ENCODE peak calls at places on chromosomes 5 and 9, in ten cellular contexts. One of them, this sample, is unnamed.

GRCh38 chr9:89466451-89467277 is 31.2 kb downstream of the SEMA4D start:
- DNase-seq in cardiac fibroblast: no peak
- DNase-seq in bronchial epithelial cell: no peak
- DNase-seq in effector memory CD4-positive, alpha-beta T cell: no peak
- DNase-seq in IMR-90: no peak
- DNase-seq in stimulated activated CD8-positive, alpha-beta memory T cell treated with anti-CD3 and anti-CD28 coated beads, Interleukin-12 subunit alpha, Interleukin-12 subunit beta, amount 100 ng/mL, for 4 hours: no peak
- DNase-seq in HT1080: no peak
- DNase-seq in lung microvascular endothelial cell: no peak
- DNase-seq in OCI-LY7: no peak
- DNase-seq in CD8-positive, alpha-beta memory T cell: no peak
- DNase-seq in this sample: no peak

GRCh38 chr9:92468206-92468605 is 14.1 kb downstream of the ASPN start:
- DNase-seq in CD8-positive, alpha-beta memory T cell: no peak
- DNase-seq in OCI-LY7: no peak
- DNase-seq in cardiac fibroblast: peak
- DNase-seq in IMR-90: peak
- DNase-seq in bronchial epithelial cell: peak
- DNase-seq in HT1080: peak
- DNase-seq in effector memory CD4-positive, alpha-beta T cell: no peak
- DNase-seq in stimulated activated CD8-positive, alpha-beta memory T cell treated with anti-CD3 and anti-CD28 coated beads, Interleukin-12 subunit alpha, Interleukin-12 subunit beta, amount 100 ng/mL, for 4 hours: no peak
- DNase-seq in lung microvascular endothelial cell: no peak
- DNase-seq in this sample: no peak

GRCh38 chr9:14585730-14586473 is 107.3 kb downstream of the ZDHHC21 start:
- DNase-seq in OCI-LY7: peak
- DNase-seq in IMR-90: no peak
- DNase-seq in stimulated activated CD8-positive, alpha-beta memory T cell treated with anti-CD3 and anti-CD28 coated beads, Interleukin-12 subunit alpha, Interleukin-12 subunit beta, amount 100 ng/mL, for 4 hours: no peak
- DNase-seq in CD8-positive, alpha-beta memory T cell: peak
- DNase-seq in HT1080: no peak
- DNase-seq in bronchial epithelial cell: no peak
- DNase-seq in cardiac fibroblast: no peak
- DNase-seq in effector memory CD4-positive, alpha-beta T cell: no peak
- DNase-seq in lung microvascular endothelial cell: no peak
- DNase-seq in this sample: no peak

GRCh38 chr9:69204869-69205268 is 30.8 kb downstream of the TJP2 start:
- DNase-seq in IMR-90: peak
- DNase-seq in effector memory CD4-positive, alpha-beta T cell: no peak
- DNase-seq in stimulated activated CD8-positive, alpha-beta memory T cell treated with anti-CD3 and anti-CD28 coated beads, Interleukin-12 subunit alpha, Interleukin-12 subunit beta, amount 100 ng/mL, for 4 hours: no peak
- DNase-seq in cardiac fibroblast: peak
- DNase-seq in lung microvascular endothelial cell: peak
- DNase-seq in HT1080: peak
- DNase-seq in CD8-positive, alpha-beta memory T cell: no peak
- DNase-seq in bronchial epithelial cell: no peak
- DNase-seq in OCI-LY7: no peak
- DNase-seq in this sample: no peak

GRCh38 chr5:37799865-37800421 is 39.9 kb downstream of the GDNF start:
- DNase-seq in bronchial epithelial cell: no peak
- DNase-seq in IMR-90: no peak
- DNase-seq in lung microvascular endothelial cell: no peak
- DNase-seq in CD8-positive, alpha-beta memory T cell: no peak
- DNase-seq in effector memory CD4-positive, alpha-beta T cell: no peak
- DNase-seq in HT1080: no peak
- DNase-seq in stimulated activated CD8-positive, alpha-beta memory T cell treated with anti-CD3 and anti-CD28 coated beads, Interleukin-12 subunit alpha, Interleukin-12 subunit beta, amount 100 ng/mL, for 4 hours: no peak
- DNase-seq in cardiac fibroblast: no peak
- DNase-seq in OCI-LY7: no peak
- DNase-seq in this sample: no peak

GRCh38 chr5:179316961-179317360 is 28.3 kb downstream of the ADAMTS2 start:
- DNase-seq in stimulated activated CD8-positive, alpha-beta memory T cell treated with anti-CD3 and anti-CD28 coated beads, Interleukin-12 subunit alpha, Interleukin-12 subunit beta, amount 100 ng/mL, for 4 hours: no peak
- DNase-seq in IMR-90: no peak
- DNase-seq in effector memory CD4-positive, alpha-beta T cell: no peak
- DNase-seq in bronchial epithelial cell: no peak
- DNase-seq in HT1080: no peak
- DNase-seq in lung microvascular endothelial cell: no peak
- DNase-seq in CD8-positive, alpha-beta memory T cell: no peak
- DNase-seq in OCI-LY7: no peak
- DNase-seq in cardiac fibroblast: no peak
- DNase-seq in this sample: no peak

GRCh38 chr5:141753143-141753970 is 71.3 kb upstream of the ARAP3 start:
- DNase-seq in CD8-positive, alpha-beta memory T cell: no peak
- DNase-seq in stimulated activated CD8-positive, alpha-beta memory T cell treated with anti-CD3 and anti-CD28 coated beads, Interleukin-12 subunit alpha, Interleukin-12 subunit beta, amount 100 ng/mL, for 4 hours: no peak
- DNase-seq in effector memory CD4-positive, alpha-beta T cell: no peak
- DNase-seq in cardiac fibroblast: no peak
- DNase-seq in OCI-LY7: no peak
- DNase-seq in IMR-90: no peak
- DNase-seq in bronchial epithelial cell: no peak
- DNase-seq in HT1080: no peak
- DNase-seq in lung microvascular endothelial cell: no peak
- DNase-seq in this sample: no peak

GRCh38 chr5:111271885-111272284 is 47.7 kb downstream of the CAMK4 start:
- DNase-seq in stimulated activated CD8-positive, alpha-beta memory T cell treated with anti-CD3 and anti-CD28 coated beads, Interleukin-12 subunit alpha, Interleukin-12 subunit beta, amount 100 ng/mL, for 4 hours: no peak
- DNase-seq in CD8-positive, alpha-beta memory T cell: no peak
- DNase-seq in lung microvascular endothelial cell: no peak
- DNase-seq in bronchial epithelial cell: peak
- DNase-seq in IMR-90: no peak
- DNase-seq in HT1080: peak
- DNase-seq in OCI-LY7: no peak
- DNase-seq in effector memory CD4-positive, alpha-beta T cell: no peak
- DNase-seq in cardiac fibroblast: peak
- DNase-seq in this sample: no peak

GRCh38 chr9:101462558-101462957 is 27.0 kb upstream of the ALDOB start:
- DNase-seq in lung microvascular endothelial cell: peak
- DNase-seq in stimulated activated CD8-positive, alpha-beta memory T cell treated with anti-CD3 and anti-CD28 coated beads, Interleukin-12 subunit alpha, Interleukin-12 subunit beta, amount 100 ng/mL, for 4 hours: no peak
- DNase-seq in IMR-90: peak
- DNase-seq in effector memory CD4-positive, alpha-beta T cell: no peak
- DNase-seq in OCI-LY7: no peak
- DNase-seq in cardiac fibroblast: peak
- DNase-seq in HT1080: peak
- DNase-seq in CD8-positive, alpha-beta memory T cell: no peak
- DNase-seq in bronchial epithelial cell: peak
- DNase-seq in this sample: no peak

GRCh38 chr9:121282309-121283071 is 14.5 kb downstream of the GSN start:
- DNase-seq in CD8-positive, alpha-beta memory T cell: no peak
- DNase-seq in effector memory CD4-positive, alpha-beta T cell: no peak
- DNase-seq in OCI-LY7: no peak
- DNase-seq in IMR-90: peak
- DNase-seq in cardiac fibroblast: peak
- DNase-seq in lung microvascular endothelial cell: no peak
- DNase-seq in bronchial epithelial cell: peak
- DNase-seq in HT1080: no peak
- DNase-seq in stimulated activated CD8-positive, alpha-beta memory T cell treated with anti-CD3 and anti-CD28 coated beads, Interleukin-12 subunit alpha, Interleukin-12 subunit beta, amount 100 ng/mL, for 4 hours: no peak
- DNase-seq in this sample: peak

GRCh38 chr9:2125909-2126308 is 110.8 kb downstream of the SMARCA2 start:
- DNase-seq in cardiac fibroblast: peak
- DNase-seq in effector memory CD4-positive, alpha-beta T cell: no peak
- DNase-seq in lung microvascular endothelial cell: peak
- DNase-seq in stimulated activated CD8-positive, alpha-beta memory T cell treated with anti-CD3 and anti-CD28 coated beads, Interleukin-12 subunit alpha, Interleukin-12 subunit beta, amount 100 ng/mL, for 4 hours: no peak
- DNase-seq in bronchial epithelial cell: peak
- DNase-seq in OCI-LY7: peak
- DNase-seq in HT1080: no peak
- DNase-seq in CD8-positive, alpha-beta memory T cell: no peak
- DNase-seq in IMR-90: peak
- DNase-seq in this sample: no peak

GRCh38 chr5:170606939-170607338 is 103.1 kb downstream of the KCNIP1 start:
- DNase-seq in IMR-90: no peak
- DNase-seq in cardiac fibroblast: no peak
- DNase-seq in OCI-LY7: no peak
- DNase-seq in effector memory CD4-positive, alpha-beta T cell: no peak
- DNase-seq in stimulated activated CD8-positive, alpha-beta memory T cell treated with anti-CD3 and anti-CD28 coated beads, Interleukin-12 subunit alpha, Interleukin-12 subunit beta, amount 100 ng/mL, for 4 hours: no peak
- DNase-seq in bronchial epithelial cell: no peak
- DNase-seq in lung microvascular endothelial cell: no peak
- DNase-seq in CD8-positive, alpha-beta memory T cell: no peak
- DNase-seq in HT1080: no peak
- DNase-seq in this sample: no peak

GRCh38 chr9:16267336-16268036 is 603.0 kb downstream of the BNC2 start:
- DNase-seq in OCI-LY7: no peak
- DNase-seq in bronchial epithelial cell: peak
- DNase-seq in effector memory CD4-positive, alpha-beta T cell: no peak
- DNase-seq in IMR-90: peak
- DNase-seq in cardiac fibroblast: peak
- DNase-seq in HT1080: peak
- DNase-seq in lung microvascular endothelial cell: no peak
- DNase-seq in stimulated activated CD8-positive, alpha-beta memory T cell treated with anti-CD3 and anti-CD28 coated beads, Interleukin-12 subunit alpha, Interleukin-12 subunit beta, amount 100 ng/mL, for 4 hours: no peak
- DNase-seq in CD8-positive, alpha-beta memory T cell: no peak
- DNase-seq in this sample: no peak

GRCh38 chr5:74187757-74188156 is 452.8 kb downstream of the ENC1 start:
- DNase-seq in cardiac fibroblast: no peak
- DNase-seq in IMR-90: no peak
- DNase-seq in OCI-LY7: no peak
- DNase-seq in HT1080: peak
- DNase-seq in bronchial epithelial cell: no peak
- DNase-seq in stimulated activated CD8-positive, alpha-beta memory T cell treated with anti-CD3 and anti-CD28 coated beads, Interleukin-12 subunit alpha, Interleukin-12 subunit beta, amount 100 ng/mL, for 4 hours: no peak
- DNase-seq in CD8-positive, alpha-beta memory T cell: no peak
- DNase-seq in effector memory CD4-positive, alpha-beta T cell: no peak
- DNase-seq in lung microvascular endothelial cell: no peak
- DNase-seq in this sample: no peak

GRCh38 chr9:11928871-11929321 is 764.3 kb upstream of the TYRP1 start:
- DNase-seq in lung microvascular endothelial cell: no peak
- DNase-seq in bronchial epithelial cell: no peak
- DNase-seq in IMR-90: no peak
- DNase-seq in effector memory CD4-positive, alpha-beta T cell: no peak
- DNase-seq in OCI-LY7: no peak
- DNase-seq in stimulated activated CD8-positive, alpha-beta memory T cell treated with anti-CD3 and anti-CD28 coated beads, Interleukin-12 subunit alpha, Interleukin-12 subunit beta, amount 100 ng/mL, for 4 hours: no peak
- DNase-seq in HT1080: no peak
- DNase-seq in cardiac fibroblast: no peak
- DNase-seq in CD8-positive, alpha-beta memory T cell: no peak
- DNase-seq in this sample: no peak

GRCh38 chr5:154778534-154778933 is 23.4 kb downstream of the LARP1 start:
- DNase-seq in bronchial epithelial cell: no peak
- DNase-seq in HT1080: no peak
- DNase-seq in effector memory CD4-positive, alpha-beta T cell: no peak
- DNase-seq in stimulated activated CD8-positive, alpha-beta memory T cell treated with anti-CD3 and anti-CD28 coated beads, Interleukin-12 subunit alpha, Interleukin-12 subunit beta, amount 100 ng/mL, for 4 hours: no peak
- DNase-seq in CD8-positive, alpha-beta memory T cell: no peak
- DNase-seq in cardiac fibroblast: no peak
- DNase-seq in OCI-LY7: no peak
- DNase-seq in IMR-90: no peak
- DNase-seq in lung microvascular endothelial cell: no peak
- DNase-seq in this sample: no peak

GRCh38 chr5:73030995-73031394 is 75.2 kb downstream of the FCHO2 start:
- DNase-seq in OCI-LY7: no peak
- DNase-seq in bronchial epithelial cell: peak
- DNase-seq in stimulated activated CD8-positive, alpha-beta memory T cell treated with anti-CD3 and anti-CD28 coated beads, Interleukin-12 subunit alpha, Interleukin-12 subunit beta, amount 100 ng/mL, for 4 hours: no peak
- DNase-seq in HT1080: peak
- DNase-seq in IMR-90: peak
- DNase-seq in CD8-positive, alpha-beta memory T cell: no peak
- DNase-seq in cardiac fibroblast: peak
- DNase-seq in lung microvascular endothelial cell: peak
- DNase-seq in effector memory CD4-positive, alpha-beta T cell: no peak
- DNase-seq in this sample: peak

GRCh38 chr5:43192558-43193170 is 639 bp downstream of the NIM1K start:
- DNase-seq in effector memory CD4-positive, alpha-beta T cell: no peak
- DNase-seq in CD8-positive, alpha-beta memory T cell: peak
- DNase-seq in cardiac fibroblast: peak
- DNase-seq in IMR-90: peak
- DNase-seq in bronchial epithelial cell: peak
- DNase-seq in HT1080: no peak
- DNase-seq in lung microvascular endothelial cell: peak
- DNase-seq in OCI-LY7: no peak
- DNase-seq in stimulated activated CD8-positive, alpha-beta memory T cell treated with anti-CD3 and anti-CD28 coated beads, Interleukin-12 subunit alpha, Interleukin-12 subunit beta, amount 100 ng/mL, for 4 hours: no peak
- DNase-seq in this sample: no peak

GRCh38 chr9:88804289-88804596 is 187.0 kb upstream of the S1PR3 start:
- DNase-seq in HT1080: peak
- DNase-seq in stimulated activated CD8-positive, alpha-beta memory T cell treated with anti-CD3 and anti-CD28 coated beads, Interleukin-12 subunit alpha, Interleukin-12 subunit beta, amount 100 ng/mL, for 4 hours: no peak
- DNase-seq in IMR-90: peak
- DNase-seq in effector memory CD4-positive, alpha-beta T cell: no peak
- DNase-seq in lung microvascular endothelial cell: no peak
- DNase-seq in cardiac fibroblast: peak
- DNase-seq in OCI-LY7: no peak
- DNase-seq in bronchial epithelial cell: peak
- DNase-seq in CD8-positive, alpha-beta memory T cell: no peak
- DNase-seq in this sample: no peak

GRCh38 chr5:133354323-133355161 is 257.8 kb downstream of the FSTL4 start:
- DNase-seq in OCI-LY7: peak
- DNase-seq in effector memory CD4-positive, alpha-beta T cell: no peak
- DNase-seq in HT1080: no peak
- DNase-seq in bronchial epithelial cell: no peak
- DNase-seq in stimulated activated CD8-positive, alpha-beta memory T cell treated with anti-CD3 and anti-CD28 coated beads, Interleukin-12 subunit alpha, Interleukin-12 subunit beta, amount 100 ng/mL, for 4 hours: no peak
- DNase-seq in cardiac fibroblast: no peak
- DNase-seq in IMR-90: no peak
- DNase-seq in lung microvascular endothelial cell: no peak
- DNase-seq in CD8-positive, alpha-beta memory T cell: no peak
- DNase-seq in this sample: no peak

GRCh38 chr5:127558273-127558672 is 40.8 kb downstream of the PRRC1 start:
- DNase-seq in stimulated activated CD8-positive, alpha-beta memory T cell treated with anti-CD3 and anti-CD28 coated beads, Interleukin-12 subunit alpha, Interleukin-12 subunit beta, amount 100 ng/mL, for 4 hours: no peak
- DNase-seq in cardiac fibroblast: no peak
- DNase-seq in bronchial epithelial cell: no peak
- DNase-seq in HT1080: no peak
- DNase-seq in lung microvascular endothelial cell: no peak
- DNase-seq in effector memory CD4-positive, alpha-beta T cell: no peak
- DNase-seq in OCI-LY7: no peak
- DNase-seq in CD8-positive, alpha-beta memory T cell: no peak
- DNase-seq in IMR-90: no peak
- DNase-seq in this sample: no peak

GRCh38 chr5:130104895-130105684 is 200.8 kb downstream of the CHSY3 start:
- DNase-seq in lung microvascular endothelial cell: no peak
- DNase-seq in OCI-LY7: no peak
- DNase-seq in IMR-90: peak
- DNase-seq in stimulated activated CD8-positive, alpha-beta memory T cell treated with anti-CD3 and anti-CD28 coated beads, Interleukin-12 subunit alpha, Interleukin-12 subunit beta, amount 100 ng/mL, for 4 hours: no peak
- DNase-seq in effector memory CD4-positive, alpha-beta T cell: no peak
- DNase-seq in HT1080: peak
- DNase-seq in CD8-positive, alpha-beta memory T cell: no peak
- DNase-seq in bronchial epithelial cell: peak
- DNase-seq in cardiac fibroblast: peak
- DNase-seq in this sample: no peak

GRCh38 chr9:91122755-91123154 is 239.0 kb downstream of the AUH start:
- DNase-seq in HT1080: no peak
- DNase-seq in IMR-90: no peak
- DNase-seq in bronchial epithelial cell: peak
- DNase-seq in effector memory CD4-positive, alpha-beta T cell: no peak
- DNase-seq in lung microvascular endothelial cell: no peak
- DNase-seq in stimulated activated CD8-positive, alpha-beta memory T cell treated with anti-CD3 and anti-CD28 coated beads, Interleukin-12 subunit alpha, Interleukin-12 subunit beta, amount 100 ng/mL, for 4 hours: no peak
- DNase-seq in cardiac fibroblast: no peak
- DNase-seq in OCI-LY7: no peak
- DNase-seq in CD8-positive, alpha-beta memory T cell: no peak
- DNase-seq in this sample: no peak

GRCh38 chr9:135611142-135611874 is 28.0 kb downstream of the GLT6D1 start:
- DNase-seq in stimulated activated CD8-positive, alpha-beta memory T cell treated with anti-CD3 and anti-CD28 coated beads, Interleukin-12 subunit alpha, Interleukin-12 subunit beta, amount 100 ng/mL, for 4 hours: no peak
- DNase-seq in bronchial epithelial cell: no peak
- DNase-seq in HT1080: no peak
- DNase-seq in IMR-90: no peak
- DNase-seq in cardiac fibroblast: no peak
- DNase-seq in CD8-positive, alpha-beta memory T cell: no peak
- DNase-seq in effector memory CD4-positive, alpha-beta T cell: no peak
- DNase-seq in lung microvascular endothelial cell: no peak
- DNase-seq in OCI-LY7: no peak
- DNase-seq in this sample: no peak

GRCh38 chr9:93302586-93303257 is 118.8 kb downstream of the WNK2 start:
- DNase-seq in effector memory CD4-positive, alpha-beta T cell: peak
- DNase-seq in IMR-90: peak
- DNase-seq in lung microvascular endothelial cell: peak
- DNase-seq in cardiac fibroblast: peak
- DNase-seq in stimulated activated CD8-positive, alpha-beta memory T cell treated with anti-CD3 and anti-CD28 coated beads, Interleukin-12 subunit alpha, Interleukin-12 subunit beta, amount 100 ng/mL, for 4 hours: peak
- DNase-seq in bronchial epithelial cell: peak
- DNase-seq in CD8-positive, alpha-beta memory T cell: peak
- DNase-seq in OCI-LY7: peak
- DNase-seq in HT1080: peak
- DNase-seq in this sample: peak

GRCh38 chr5:1347571-1347970 is 2.7 kb upstream of the CLPTM1L start:
- DNase-seq in IMR-90: no peak
- DNase-seq in HT1080: no peak
- DNase-seq in stimulated activated CD8-positive, alpha-beta memory T cell treated with anti-CD3 and anti-CD28 coated beads, Interleukin-12 subunit alpha, Interleukin-12 subunit beta, amount 100 ng/mL, for 4 hours: no peak
- DNase-seq in OCI-LY7: no peak
- DNase-seq in CD8-positive, alpha-beta memory T cell: no peak
- DNase-seq in bronchial epithelial cell: no peak
- DNase-seq in lung microvascular endothelial cell: no peak
- DNase-seq in cardiac fibroblast: no peak
- DNase-seq in effector memory CD4-positive, alpha-beta T cell: no peak
- DNase-seq in this sample: no peak

GRCh38 chr5:93303291-93303691 is 277.7 kb downstream of the NR2F1-AS1 start:
- DNase-seq in OCI-LY7: no peak
- DNase-seq in CD8-positive, alpha-beta memory T cell: no peak
- DNase-seq in lung microvascular endothelial cell: no peak
- DNase-seq in cardiac fibroblast: no peak
- DNase-seq in effector memory CD4-positive, alpha-beta T cell: no peak
- DNase-seq in HT1080: no peak
- DNase-seq in bronchial epithelial cell: no peak
- DNase-seq in stimulated activated CD8-positive, alpha-beta memory T cell treated with anti-CD3 and anti-CD28 coated beads, Interleukin-12 subunit alpha, Interleukin-12 subunit beta, amount 100 ng/mL, for 4 hours: no peak
- DNase-seq in IMR-90: no peak
- DNase-seq in this sample: no peak

GRCh38 chr9:133160742-133161541 is 2.8 kb downstream of the GBGT1 start:
- DNase-seq in stimulated activated CD8-positive, alpha-beta memory T cell treated with anti-CD3 and anti-CD28 coated beads, Interleukin-12 subunit alpha, Interleukin-12 subunit beta, amount 100 ng/mL, for 4 hours: no peak
- DNase-seq in cardiac fibroblast: peak
- DNase-seq in HT1080: peak
- DNase-seq in OCI-LY7: peak
- DNase-seq in bronchial epithelial cell: peak
- DNase-seq in CD8-positive, alpha-beta memory T cell: peak
- DNase-seq in lung microvascular endothelial cell: peak
- DNase-seq in effector memory CD4-positive, alpha-beta T cell: no peak
- DNase-seq in IMR-90: peak
- DNase-seq in this sample: peak

This sample was measured in SW 1271.